ENCODE peak calls at places on chromosome 18, in seven cellular contexts. Z is GM12878, X is HCT116, R is K562, E is SK-N-SH, B is H1, L is HepG2. Y is an unnamed sample.

GRCh38 chr18:5410582-5410981 is 115.1 kb upstream of the ZBTB14 start:
- DNase-seq in X (no peak), Z (no peak), E (no peak), B (no peak), L (no peak), R (no peak), Y (no peak)

GRCh38 chr18:11320981-11321380 is 171.6 kb upstream of the PIEZO2 start:
- DNase-seq in B (no peak), R (no peak), E (no peak), L (no peak), X (no peak), Z (no peak), Y (no peak)

GRCh38 chr18:36415606-36416005 is 118.1 kb downstream of the FHOD3 start:
- DNase-seq in Z (no peak), R (no peak), X (no peak), B (no peak), L (no peak), E (no peak), Y (no peak)

GRCh38 chr18:56068030-56068671 is 480.2 kb upstream of the TCF4 start:
- DNase-seq in R (no peak), E (peak), Z (no peak), B (no peak), X (no peak), L (no peak), Y (no peak)

GRCh38 chr18:477565-477964 is 22.9 kb downstream of the COLEC12 start:
- DNase-seq in X (peak), E (no peak), R (peak), B (no peak), Z (no peak), L (peak), Y (peak)

GRCh38 chr18:29250843-29251242 is 1073.9 kb upstream of the CDH2 start:
- DNase-seq in E (no peak), L (no peak), R (no peak), Z (no peak), X (no peak), B (no peak), Y (no peak)

GRCh38 chr18:39946623-39947061 is 2008.4 kb upstream of the PIK3C3 start:
- DNase-seq in L (no peak), Z (no peak), E (no peak), X (peak), R (no peak), B (no peak), Y (no peak)

GRCh38 chr18:22026889-22027288 is 142.5 kb upstream of the GATA6 start:
- DNase-seq in B (no peak), L (no peak), Z (no peak), E (no peak), X (no peak), R (no peak), Y (no peak)

GRCh38 chr18:79459946-79460345 is 64.2 kb downstream of the NFATC1 start:
- DNase-seq in E (no peak), X (no peak), Z (no peak), R (no peak), B (no peak), L (no peak), Y (no peak)

GRCh38 chr18:57128229-57128911 is 18.5 kb upstream of the BOD1L2 start:
- DNase-seq in L (no peak), B (no peak), R (no peak), Z (no peak), X (no peak), E (no peak), Y (no peak)

GRCh38 chr18:61939032-61939674 is 46.3 kb upstream of the RNF152 start:
- DNase-seq in R (no peak), X (no peak), L (no peak), B (no peak), E (no peak), Z (no peak), Y (no peak)

GRCh38 chr18:28177828-28178635 is 1.1 kb upstream of the CDH2 start:
- DNase-seq in L (peak), X (no peak), E (peak), B (peak), Z (no peak), R (no peak), Y (peak)

GRCh38 chr18:74604774-74605173 is 7.1 kb downstream of the ZNF407 start:
- DNase-seq in Z (no peak), R (no peak), L (no peak), X (no peak), E (no peak), B (no peak), Y (no peak)

GRCh38 chr18:61551586-61551985 is 218.4 kb downstream of the CDH20 start:
- DNase-seq in R (peak), E (peak), X (peak), L (peak), Z (peak), B (no peak), Y (peak)

GRCh38 chr18:51890762-51891161 is 449.2 kb upstream of the DCC start:
- DNase-seq in R (no peak), L (no peak), B (no peak), X (no peak), E (no peak), Z (no peak), Y (no peak)

GRCh38 chr18:75198046-75198445 is 10.9 kb downstream of the PTGR3 start:
- DNase-seq in Z (no peak), R (no peak), B (no peak), E (no peak), X (no peak), L (no peak), Y (no peak)

GRCh38 chr18:36519358-36519757 is 221.8 kb downstream of the FHOD3 start:
- DNase-seq in X (no peak), E (no peak), R (no peak), B (peak), Z (no peak), L (no peak), Y (no peak)

GRCh38 chr18:63421514-63421913 is 762 bp downstream of the VPS4B start:
- DNase-seq in B (no peak), X (no peak), E (no peak), L (no peak), R (no peak), Z (no peak), Y (no peak)

GRCh38 chr18:25818505-25818904 is 271.9 kb downstream of the SS18 start:
- DNase-seq in R (no peak), L (no peak), B (no peak), Z (no peak), E (no peak), X (no peak), Y (no peak)

GRCh38 chr18:52237551-52237950 is 102.4 kb upstream of the DCC start:
- DNase-seq in B (no peak), R (no peak), Z (no peak), L (no peak), E (no peak), X (no peak), Y (no peak)

GRCh38 chr18:67359868-67360838 is 156.4 kb downstream of the DSEL start:
- DNase-seq in E (peak), L (peak), Z (no peak), R (no peak), B (no peak), X (no peak), Y (no peak)

GRCh38 chr18:2070636-2071035 is 500.7 kb downstream of the METTL4 start:
- DNase-seq in L (no peak), B (no peak), E (no peak), Z (no peak), R (no peak), X (no peak), Y (peak)

GRCh38 chr18:64259871-64260270 is 111.0 kb upstream of the LINC00305 start:
- DNase-seq in X (no peak), L (no peak), E (no peak), R (no peak), B (no peak), Z (no peak), Y (no peak)

DNA sequence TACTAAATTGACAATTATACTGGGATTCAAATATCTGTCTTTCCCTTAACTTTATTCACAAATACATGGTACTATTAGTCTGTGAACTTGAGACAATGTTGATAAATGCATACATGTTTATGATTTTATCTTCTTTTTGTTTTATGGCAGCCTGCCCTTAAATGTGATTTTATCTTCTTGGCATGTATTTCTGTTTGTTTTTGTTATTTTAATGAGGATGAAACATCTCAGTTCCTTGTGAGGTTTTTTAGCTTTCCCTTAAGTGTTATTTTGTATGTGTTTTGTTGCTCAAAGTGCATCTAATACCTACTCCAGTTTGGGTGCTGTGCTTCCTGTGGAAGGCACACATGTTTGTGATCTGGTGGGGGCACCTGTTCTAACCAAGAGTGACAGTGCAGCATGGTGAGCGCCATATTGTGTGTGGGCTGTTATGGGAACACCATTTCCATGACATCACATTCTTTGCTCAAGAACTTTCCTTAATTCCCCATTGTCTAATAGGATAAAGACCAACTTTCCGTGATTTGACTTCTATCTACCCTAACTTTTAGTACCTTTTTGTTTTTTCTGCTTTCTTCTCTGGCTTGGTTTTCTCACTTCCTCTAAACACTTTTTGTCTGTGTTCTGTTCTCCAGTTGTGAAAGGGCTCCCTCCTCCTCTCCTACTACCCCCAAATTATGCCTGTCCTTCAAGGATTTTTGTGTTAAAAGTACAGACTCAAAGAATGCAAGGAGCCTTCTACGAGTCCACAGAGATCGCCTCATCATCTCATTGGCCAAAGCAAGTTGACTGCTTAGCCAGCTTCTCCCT is 162.1 kb upstream of the TTC39C start:
- DNase-seq in B (no peak), E (no peak), R (no peak), Z (no peak), X (no peak), L (no peak), Y (no peak)
- TF ChIP-seq JUND in B (no peak), E (no peak), R (no peak), Z (no peak), X (no peak), L (no peak), Y (no peak)

DNA sequence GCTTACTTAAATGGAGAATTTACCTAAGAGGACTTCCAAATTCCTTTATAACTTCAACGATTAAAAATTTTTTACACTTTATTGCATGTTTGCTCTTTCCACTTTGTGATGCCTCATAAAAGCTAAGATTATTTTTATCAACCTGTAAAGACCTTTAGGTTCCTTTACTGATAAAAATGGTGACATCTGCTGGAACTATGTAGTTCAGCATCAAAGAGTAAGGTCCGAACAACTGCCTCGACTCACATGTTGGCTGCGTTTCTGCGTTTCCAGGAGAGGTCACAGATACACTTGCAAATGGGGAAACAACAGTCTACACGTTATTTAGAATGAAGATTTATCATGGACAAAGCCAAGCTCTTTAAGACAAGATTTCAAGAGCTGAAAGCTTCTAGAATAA is 18.8 kb upstream of the TMX3 start:
- DNase-seq in X (no peak), L (no peak), Z (no peak), B (no peak), R (no peak), E (no peak), Y (no peak)
- TF ChIP-seq JUND in X (no peak), L (no peak), Z (no peak), B (no peak), R (no peak), E (no peak), Y (no peak)

DNA sequence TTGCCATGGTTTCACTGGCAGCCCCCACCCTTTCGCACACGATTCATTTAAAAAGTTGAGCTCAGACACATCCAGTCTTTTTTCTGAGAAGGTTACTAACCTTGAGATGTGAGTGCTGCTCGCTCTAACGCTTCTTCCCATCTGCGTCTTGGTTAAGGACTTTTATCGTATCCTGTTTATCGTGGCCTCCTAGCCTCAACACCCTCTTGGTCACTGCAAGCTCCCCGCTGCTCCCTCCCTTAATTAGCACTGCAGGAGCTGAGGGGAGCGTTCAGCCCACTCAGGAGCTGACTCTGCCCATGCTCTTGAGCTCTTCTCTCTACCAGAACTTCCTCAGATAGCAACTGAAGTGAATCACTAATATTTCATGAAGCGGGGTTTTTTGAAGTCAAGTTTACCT is 9.0 kb upstream of the CD226 start:
- DNase-seq in E (no peak), L (no peak), X (no peak), R (no peak), B (no peak), Z (no peak), Y (no peak)
- TF ChIP-seq JUND in E (no peak), L (no peak), X (no peak), R (no peak), B (no peak), Z (no peak), Y (no peak)

DNA sequence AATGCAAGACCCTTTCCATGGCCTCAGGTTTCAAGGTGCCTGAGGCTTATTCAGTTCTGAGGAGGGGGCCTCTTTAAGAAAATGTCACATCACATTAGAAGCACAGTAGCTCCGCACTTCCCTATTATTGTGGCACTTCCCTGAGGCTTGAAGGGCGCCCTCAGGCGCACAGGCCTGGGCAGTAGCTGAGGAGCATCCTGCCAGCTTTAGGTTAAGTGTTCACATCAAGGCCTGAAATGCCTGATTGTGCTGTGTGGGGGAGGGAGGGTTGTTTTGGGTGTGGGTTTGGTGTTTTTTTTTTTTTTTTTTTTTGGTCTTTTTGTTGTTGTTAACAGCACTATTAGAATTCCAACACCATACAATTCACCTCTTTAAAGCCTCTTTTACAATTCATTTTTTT is 107.9 kb downstream of the CABLES1 start:
- DNase-seq in R (no peak), Z (no peak), E (no peak), X (no peak), B (no peak), L (no peak), Y (no peak)
- TF ChIP-seq JUND in R (no peak), Z (no peak), E (no peak), X (no peak), B (no peak), L (no peak), Y (no peak)

GRCh38 chr18:45457933-45458332 is 157.3 kb upstream of the SLC14A2 start:
- DNase-seq in X (no peak), B (no peak), Z (no peak), L (no peak), R (no peak), E (no peak), Y (no peak)
- TF ChIP-seq JUND in X (no peak), B (no peak), Z (no peak), L (no peak), R (no peak), E (no peak), Y (no peak)

GRCh38 chr18:3305933-3306332 is 44.0 kb downstream of the MYL12B start:
- DNase-seq in Z (no peak), E (no peak), R (no peak), X (no peak), L (no peak), B (no peak), Y (no peak)
- TF ChIP-seq JUND in Z (no peak), E (no peak), R (no peak), X (no peak), L (no peak), B (no peak), Y (no peak)

GRCh38 chr18:54878057-54878661 is 49.9 kb downstream of the RAB27B start:
- DNase-seq in L (no peak), R (no peak), X (no peak), B (no peak), E (no peak), Z (no peak), Y (no peak)
- TF ChIP-seq JUND in L (no peak), R (no peak), X (no peak), B (no peak), E (no peak), Z (no peak), Y (no peak)

GRCh38 chr18:44682181-44682870 is 1.6 kb downstream of the SETBP1 start:
- DNase-seq in E (no peak), L (no peak), X (no peak), Z (no peak), R (no peak), B (peak), Y (peak)
- TF ChIP-seq JUND in E (no peak), L (no peak), X (no peak), Z (no peak), R (no peak), B (no peak), Y (no peak)

GRCh38 chr18:48137354-48138208 is 207.1 kb upstream of the SMAD2 start:
- DNase-seq in E (no peak), B (no peak), Z (no peak), L (no peak), R (no peak), X (no peak), Y (no peak)
- TF ChIP-seq JUND in E (no peak), B (no peak), Z (no peak), L (no peak), R (no peak), X (no peak), Y (no peak)